ENCODE peak calls at places on chromosomes 4 and X, in five cellular contexts. C is breast epithelium, F is spleen, J is psoas muscle, R is heart left ventricle. W is an unnamed sample.

GRCh38 chr4:140223056-140223810 is 69.2 kb upstream of the MAML3 start:
- DNase-seq in J (no peak), C (no peak), R (no peak), F (no peak), W (no peak)

GRCh38 chr4:1325681-1326635 is 21.1 kb upstream of the UVSSA start:
- DNase-seq in R (no peak), C (no peak), J (peak; percentile 2), F (peak; percentile 59), W (no peak)

GRCh38 chrX:110420771-110421498 is 62.3 kb downstream of the RTL9 start:
- DNase-seq in C (no peak), F (no peak), R (no peak), J (no peak), W (peak; percentile 47)

GRCh38 chrX:149830192-149830873 is 48.6 kb downstream of the MAGEA9 start:
- DNase-seq in R (no peak), J (no peak), F (no peak), C (no peak), W (no peak)

GRCh38 chrX:24990585-24990984 is 25.2 kb downstream of the ARX start:
- DNase-seq in C (no peak), R (no peak), J (no peak), F (no peak), W (no peak)

GRCh38 chr4:1967512-1968149 is 41.1 kb downstream of the NELFA start:
- DNase-seq in C (no peak), R (no peak), F (peak; percentile 12), J (no peak), W (no peak)

GRCh38 chr4:8368998-8369397 is 71.5 kb downstream of the ACOX3 start:
- DNase-seq in C (no peak), J (no peak), F (peak; percentile 66), R (no peak), W (no peak)

GRCh38 chrX:140250363-140250762 is 254.5 kb downstream of the SOX3 start:
- DNase-seq in F (no peak), C (no peak), J (no peak), R (no peak), W (no peak)

GRCh38 chr4:155085843-155086530 is 122.4 kb upstream of the NPY2R start:
- DNase-seq in C (no peak), F (no peak), R (no peak), J (no peak), W (no peak)

GRCh38 chrX:154370300-154370881 is 4.0 kb downstream of the FLNA start:
- DNase-seq in F (peak; percentile 87), C (no peak), R (no peak), J (peak; percentile 43), W (no peak)

GRCh38 chr4:105145913-105146285 is 777 bp upstream of the TET2 start:
- DNase-seq in J (no peak), C (no peak), R (no peak), F (peak; percentile 88), W (peak; percentile 51)
- H3K27ac ChIP-seq in J (peak overlapping the region; percentile 84), C (peak overlapping the region; percentile 89), R (peak overlapping the region; percentile 97), F (peak overlapping the region; percentile 90), W (peak overlapping the region; percentile 87)

GRCh38 chr4:70651864-70652506 is 14.3 kb downstream of the JCHAIN start:
- DNase-seq in F (no peak), C (no peak), J (no peak), R (no peak), W (no peak)
- H3K27ac ChIP-seq in F (no peak overlapping the region), C (no peak overlapping the region), J (no peak overlapping the region), R (no peak overlapping the region), W (no peak overlapping the region)

GRCh38 chrX:136199365-136199764 is 51.8 kb downstream of the MAP7D3 start:
- DNase-seq in C (no peak), F (no peak), R (no peak), J (no peak), W (no peak)
- H3K27ac ChIP-seq in C (no peak overlapping the region), F (no peak overlapping the region), R (peak overlapping the region; percentile 79), J (peak overlapping the region; percentile 95), W (no peak overlapping the region)

GRCh38 chr4:109989044-109989443 is 76.4 kb downstream of the EGF start:
- DNase-seq in J (no peak), R (no peak), F (no peak), C (no peak), W (no peak)
- H3K27ac ChIP-seq in J (peak overlapping the region; percentile 25), R (no peak overlapping the region), F (no peak overlapping the region), C (no peak overlapping the region), W (no peak overlapping the region)

DNA sequence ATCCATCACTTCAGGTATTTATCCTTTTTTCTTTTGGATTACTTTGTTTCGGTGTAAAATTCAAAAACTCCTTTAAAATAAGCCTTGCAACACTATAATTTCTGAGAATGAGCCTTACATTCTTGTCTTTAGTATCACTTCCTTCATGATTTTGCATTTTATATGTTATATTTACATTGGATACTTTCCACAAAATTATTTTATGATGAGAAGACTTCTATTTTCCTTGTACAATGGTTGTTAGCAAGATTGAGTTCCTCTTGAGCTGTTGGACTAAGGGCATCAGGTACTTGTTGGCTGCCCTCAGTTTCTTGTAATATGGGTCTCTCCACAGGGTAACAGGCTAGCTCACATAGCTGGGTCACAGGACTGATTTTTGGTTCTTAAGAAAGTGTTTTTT is 22.7 kb upstream of the HPGDS start:
- DNase-seq in C (no peak), R (no peak), F (no peak), J (no peak), W (no peak)
- H3K27ac ChIP-seq in C (no peak overlapping the region), R (no peak overlapping the region), F (no peak overlapping the region), J (no peak overlapping the region), W (no peak overlapping the region)

W was measured in substantia nigra.